ENCODE peak calls at places on chromosomes 3 and 15, in nine cellular contexts. Z is IMR-90; F is mammary epithelial cell; O is astrocyte; J is upper lobe of right lung; Q is DND-41; P is SJSA1; N is pancreas; B is CD4-positive, alpha-beta memory T cell. R is an unnamed sample. For H3K27me3, the result is how much of the 10 kb centered on the place peaks cover.

GRCh38 chr3:47781326-47781684 is 388 bp downstream of the SMARCC1 start:
- DNase-seq in Q (peak), O (peak), F (peak), P (peak), Z (no peak), J (peak), N (peak), B (peak), R (peak)

GRCh38 chr3:168049366-168049974 is 46.3 kb downstream of the GOLIM4 start:
- DNase-seq in F (peak), O (peak), Q (no peak), Z (peak), N (no peak), P (no peak), J (no peak), B (no peak), R (no peak)

GRCh38 chr3:147420361-147421183 is 11.4 kb downstream of the ZIC1 start:
- DNase-seq in Q (no peak), O (no peak), N (peak), B (no peak), Z (no peak), P (no peak), F (no peak), J (no peak), R (no peak)

GRCh38 chr15:88023956-88024355 is 232.6 kb downstream of the NTRK3 start:
- DNase-seq in J (no peak), N (no peak), B (no peak), Z (no peak), Q (no peak), P (no peak), O (peak), F (no peak), R (no peak)

GRCh38 chr15:88708256-88709054 is 69.6 kb downstream of the ISG20 start:
- DNase-seq in J (no peak), B (no peak), Q (no peak), F (no peak), Z (no peak), P (no peak), N (no peak), O (no peak), R (peak)

GRCh38 chr3:59180006-59180405 is 130.2 kb upstream of the CFAP20DC start:
- DNase-seq in Z (no peak), O (peak), P (no peak), Q (no peak), B (no peak), N (no peak), J (no peak), F (no peak), R (no peak)

GRCh38 chr15:59688383-59688887 is 685 bp downstream of the BNIP2 start:
- DNase-seq in J (no peak), Z (peak), F (peak), O (peak), Q (no peak), P (peak), B (peak), N (no peak), R (peak)

GRCh38 chr15:83010709-83011270 is 649 bp downstream of the C15orf40 start:
- DNase-seq in Z (peak), N (peak), O (peak), F (peak), J (peak), Q (peak), P (peak), B (peak), R (peak)

GRCh38 chr3:53100818-53101466 is 29.3 kb downstream of the RFT1 start:
- DNase-seq in Q (peak), J (no peak), O (no peak), F (no peak), B (no peak), N (no peak), P (no peak), Z (no peak), R (no peak)

GRCh38 chr3:29335438-29335837 is 54.6 kb downstream of the RBMS3 start:
- DNase-seq in Z (peak), P (peak), J (peak), Q (no peak), F (peak), B (no peak), O (peak), N (no peak), R (peak)

GRCh38 chr3:80445053-80445452 is 677.3 kb upstream of the ROBO1 start:
- DNase-seq in N (no peak), O (no peak), J (no peak), P (no peak), B (no peak), Q (no peak), F (no peak), Z (no peak), R (no peak)

GRCh38 chr3:78937486-78937885 is 830.3 kb downstream of the ROBO1 start:
- DNase-seq in B (no peak), N (no peak), J (no peak), Z (no peak), F (no peak), Q (no peak), P (no peak), O (no peak), R (no peak)

GRCh38 chr3:46576899-46577298 is 10.8 kb upstream of the LRRC2 start:
- DNase-seq in Z (no peak), F (no peak), J (no peak), Q (no peak), O (no peak), P (no peak), B (no peak), N (no peak), R (no peak)

GRCh38 chr3:177196473-177197040 is 725 bp downstream of the TBL1XR1 start:
- DNase-seq in O (no peak), J (peak), F (no peak), Z (peak), Q (peak), P (peak), N (peak), B (peak), R (no peak)

GRCh38 chr3:102089904-102090492 is 240.7 kb downstream of the NFKBIZ start:
- DNase-seq in J (no peak), O (peak), B (no peak), P (peak), N (no peak), Z (peak), F (peak), Q (no peak), R (peak)

GRCh38 chr15:100559330-100559729 is 30.6 kb upstream of the CERS3 start:
- DNase-seq in F (peak), N (no peak), B (no peak), O (peak), P (no peak), Z (peak), J (no peak), Q (no peak), R (peak)

GRCh38 chr15:60090747-60091146 is 86.6 kb downstream of the FOXB1 start:
- DNase-seq in Z (no peak), N (no peak), J (no peak), Q (no peak), P (no peak), B (no peak), F (no peak), O (no peak), R (no peak)

GRCh38 chr3:71172951-71173350 is 410.6 kb downstream of the FOXP1 start:
- DNase-seq in J (no peak), P (no peak), Z (peak), F (no peak), N (no peak), Q (no peak), B (no peak), O (peak), R (peak)

GRCh38 chr15:78083687-78084358 is 6.3 kb upstream of the TBC1D2B start:
- DNase-seq in N (no peak), F (no peak), Q (no peak), O (no peak), Z (no peak), B (no peak), P (no peak), J (no peak), R (no peak)

GRCh38 chr15:35697549-35698299 is 151.8 kb upstream of the DPH6 start:
- DNase-seq in J (no peak), Z (peak), P (peak), N (no peak), O (peak), Q (no peak), F (no peak), B (no peak), R (peak)

GRCh38 chr3:107208100-107208499 is 169.1 kb upstream of the CCDC54 start:
- DNase-seq in P (peak), O (peak), F (peak), N (no peak), Q (no peak), B (no peak), Z (peak), J (no peak), R (peak)

GRCh38 chr3:101223016-101223415 is 97.4 kb downstream of the IMPG2 start:
- DNase-seq in Z (no peak), N (no peak), J (no peak), B (no peak), P (no peak), Q (no peak), F (no peak), O (no peak), R (no peak)

GRCh38 chr3:127800508-127800907 is 21.8 kb downstream of the MGLL start:
- DNase-seq in F (peak), N (no peak), P (peak), Q (no peak), Z (peak), B (peak), O (peak), J (no peak), R (peak)

GRCh38 chr3:169945313-169945712 is 21.3 kb upstream of the SEC62 start:
- DNase-seq in Z (no peak), P (no peak), O (no peak), J (no peak), Q (no peak), F (no peak), N (no peak), B (no peak), R (peak)

GRCh38 chr3:176867681-176868663 is 329.3 kb downstream of the TBL1XR1 start:
- DNase-seq in J (no peak), P (no peak), Q (no peak), B (no peak), Z (no peak), O (no peak), N (no peak), F (peak), R (no peak)

GRCh38 chr15:64653757-64654156 is 121.6 kb downstream of the RBPMS2 start:
- DNase-seq in J (no peak), P (no peak), B (peak), F (no peak), N (no peak), O (no peak), Q (no peak), Z (peak), R (no peak)

GRCh38 chr15:66126057-66126855 is 127.3 kb downstream of the MEGF11 start:
- DNase-seq in N (no peak), O (no peak), Q (no peak), P (no peak), B (no peak), F (no peak), J (no peak), Z (no peak), R (no peak)

GRCh38 chr3:12985148-12985547 is 88.1 kb downstream of the IQSEC1 start:
- DNase-seq in Q (no peak), B (no peak), N (peak), Z (no peak), P (no peak), O (no peak), J (no peak), F (no peak), R (no peak)

GRCh38 chr3:169868369-169868768 is 1.4 kb downstream of the LRRC31 start:
- DNase-seq in J (no peak), F (no peak), P (no peak), Z (no peak), N (no peak), O (no peak), B (no peak), Q (no peak), R (no peak)

GRCh38 chr15:79967331-79968182 is 3.4 kb downstream of the BCL2A1 start:
- DNase-seq in P (no peak), F (no peak), Q (no peak), B (no peak), N (no peak), O (peak), Z (no peak), J (no peak), R (no peak)

GRCh38 chr15:49191892-49192291 is 21.8 kb downstream of the GALK2 start:
- DNase-seq in P (no peak), B (no peak), F (no peak), N (no peak), J (no peak), O (no peak), Z (no peak), Q (no peak), R (no peak)

GRCh38 chr3:15033103-15033502 is 32.0 kb downstream of the MRPS25 start:
- DNase-seq in O (no peak), Q (no peak), N (no peak), B (no peak), F (no peak), Z (no peak), P (no peak), J (no peak), R (no peak)

GRCh38 chr3:113575191-113575590 is 42.8 kb downstream of the SIDT1 start:
- DNase-seq in B (no peak), Z (no peak), Q (no peak), O (no peak), J (no peak), N (no peak), P (no peak), F (no peak), R (no peak)

GRCh38 chr3:112448939-112449338 is 50.3 kb downstream of the BTLA start:
- DNase-seq in B (no peak), P (no peak), O (peak), Q (no peak), J (no peak), F (no peak), Z (no peak), N (no peak), R (no peak)

GRCh38 chr3:112456147-112456546 is 43.1 kb downstream of the BTLA start:
- DNase-seq in B (no peak), Q (no peak), P (no peak), Z (no peak), N (no peak), O (no peak), F (no peak), J (no peak), R (no peak)

GRCh38 chr3:112459750-112460149 is 39.5 kb downstream of the BTLA start:
- DNase-seq in P (no peak), F (no peak), Q (no peak), B (no peak), J (no peak), O (no peak), N (no peak), Z (no peak), R (no peak)

GRCh38 chr3:112454098-112454884 is 45.0 kb downstream of the BTLA start:
- DNase-seq in P (no peak), N (no peak), J (no peak), Q (no peak), O (no peak), Z (no peak), B (no peak), F (no peak), R (no peak)
- H3K4me3 ChIP-seq in P (no peak), N (no peak), J (no peak), Q (no peak), O (no peak), Z (no peak), B (no peak), F (no peak), R (no peak)

DNA sequence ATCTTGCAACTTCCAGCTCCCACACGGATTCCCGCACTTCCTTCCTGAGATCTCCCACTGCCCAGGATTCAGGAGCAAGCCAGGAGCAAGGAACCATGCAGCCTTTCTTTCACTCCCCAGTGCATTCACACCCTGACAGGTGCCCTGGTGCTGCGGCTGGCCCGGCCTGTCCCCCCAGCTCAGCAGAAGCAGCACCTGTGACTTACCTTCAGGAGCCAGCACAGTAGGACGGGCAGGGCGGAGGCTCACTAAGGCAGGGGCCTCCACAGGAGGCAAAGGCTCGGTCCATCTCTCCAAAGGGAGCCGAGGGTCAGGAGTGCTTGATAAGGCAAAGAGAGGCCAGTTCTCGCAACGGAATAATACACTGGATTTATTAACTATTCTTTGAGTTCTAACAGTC is 4.8 kb downstream of the ANKRD63 start:
- DNase-seq in N (no peak), F (no peak), Z (no peak), J (no peak), P (no peak), B (no peak), O (no peak), Q (no peak), R (no peak)
- H3K27me3 ChIP-seq in N (under half), F (under half), Z (half or more), J (under half), P (under half), B (under half), O (under half), Q (under half), R (under half)

GRCh38 chr3:126213376-126214044 is 33.1 kb upstream of the ALDH1L1 start:
- DNase-seq in O (peak), J (no peak), B (no peak), P (no peak), F (no peak), N (no peak), Q (no peak), Z (no peak), R (no peak)
- H3K27ac ChIP-seq in O (no peak), J (peak), B (no peak), P (no peak), F (no peak), N (peak), Q (no peak), Z (no peak), R (no peak)

GRCh38 chr3:187742351-187743171 is 2.7 kb downstream of the BCL6 start:
- DNase-seq in F (peak), P (no peak), O (peak), Z (peak), N (no peak), J (no peak), B (peak), Q (peak), R (no peak)
- H3K4me3 ChIP-seq in F (peak), P (no peak), O (peak), Z (peak), N (peak), J (peak), B (peak), Q (peak), R (peak)

GRCh38 chr3:55484741-55485207 is 2.3 kb downstream of the WNT5A start:
- DNase-seq in P (no peak), Q (no peak), F (no peak), N (no peak), O (no peak), Z (no peak), B (no peak), J (no peak), R (no peak)

GRCh38 chr3:55485208-55485791 is 1.8 kb downstream of the WNT5A start:
- DNase-seq in Z (peak), Q (no peak), P (peak), N (peak), O (peak), J (peak), F (peak), B (no peak), R (peak)

GRCh38 chr3:55486857-55487375 is at the start of gene WNT5A:
- DNase-seq in B (no peak), O (peak), N (peak), Z (no peak), F (peak), Q (no peak), J (peak), P (peak), R (peak)

GRCh38 chr3:55487376-55488241 is 503 bp upstream of the WNT5A start:
- DNase-seq in J (peak), N (peak), O (peak), B (no peak), F (peak), Z (peak), Q (no peak), P (peak), R (peak)

GRCh38 chr3:55486101-55486856 is 827 bp downstream of the WNT5A start:
- DNase-seq in J (peak), O (peak), F (peak), B (no peak), N (peak), Q (no peak), Z (peak), P (peak), R (peak)
- H3K27me3 ChIP-seq in J (half or more), O (under half), F (under half), B (under half), N (under half), Q (under half), Z (under half), P (under half), R (under half)

GRCh38 chr15:90059208-90059985 is 42.9 kb downstream of the IDH2 start:
- DNase-seq in Z (no peak), F (no peak), N (no peak), J (peak), B (peak), P (no peak), O (no peak), Q (peak), R (no peak)
- H3K27ac ChIP-seq in Z (no peak), F (no peak), N (peak), J (peak), B (peak), P (no peak), O (no peak), Q (no peak), R (no peak)

GRCh38 chr15:41337047-41337446 is 4.4 kb downstream of the NUSAP1 start:
- DNase-seq in P (no peak), O (no peak), N (no peak), Z (no peak), Q (no peak), B (no peak), J (no peak), F (no peak), R (no peak)
- H3K4me3 ChIP-seq in P (no peak), O (no peak), N (no peak), Z (no peak), Q (peak), B (no peak), J (no peak), F (no peak), R (no peak)

DNA sequence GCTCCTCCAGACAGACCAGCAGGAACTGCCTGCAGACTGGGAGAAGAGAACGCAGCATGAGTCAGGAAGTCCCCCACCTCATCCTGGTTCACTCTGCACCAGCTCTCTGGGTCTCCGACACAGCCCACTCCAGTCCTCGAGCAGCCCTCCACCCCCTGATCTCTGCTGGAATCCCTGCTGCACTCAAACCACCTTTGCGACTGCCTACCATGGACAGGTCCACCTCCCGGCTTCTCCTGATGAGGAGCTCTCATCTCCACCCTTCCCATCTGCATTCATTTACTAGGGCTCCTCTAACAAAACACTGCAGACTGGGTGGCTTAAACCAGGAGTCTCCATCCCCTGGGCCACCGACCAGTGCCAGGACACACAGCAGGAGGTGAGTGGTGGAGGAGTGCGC is 202.2 kb upstream of the IGF1R start:
- DNase-seq in J (no peak), N (no peak), O (no peak), Q (no peak), P (no peak), B (no peak), F (no peak), Z (no peak), R (no peak)
- H3K27me3 ChIP-seq in J (under half), N (under half), O (under half), Q (under half), P (under half), B (under half), F (under half), Z (under half), R (under half)

GRCh38 chr3:123424999-123425386 is 23.9 kb downstream of the ADCY5 start:
- DNase-seq in O (no peak), F (no peak), Z (no peak), Q (no peak), P (no peak), N (no peak), J (no peak), B (no peak), R (no peak)
- H3K27ac ChIP-seq in O (no peak), F (no peak), Z (no peak), Q (no peak), P (no peak), N (peak), J (no peak), B (no peak), R (no peak)